ENCODE peak calls at places on chromosomes 13 and 19, in nine cellular contexts. Y is HL-60, M is adrenal gland, W is cardiac muscle cell, Q is pancreas, U is left lung, Z is mammary epithelial cell, L is thoracic aorta, J is GM12865. F is an unnamed sample.

GRCh38 chr13:73967397-73968165 is 166.6 kb downstream of the KLF12 start:
- DNase-seq in Y (no peak), J (peak; percentile 92), Q (no peak), W (no peak), M (no peak), U (no peak), Z (no peak), L (no peak), F (no peak)

GRCh38 chr13:39159393-39159792 is 121.1 kb downstream of the NHLRC3 start:
- DNase-seq in Z (peak; percentile 32), Q (no peak), W (no peak), U (no peak), L (no peak), M (no peak), J (no peak), Y (no peak), F (no peak)

GRCh38 chr19:6276447-6276846 is 3.3 kb downstream of the MLLT1 start:
- DNase-seq in U (no peak), Y (no peak), Q (no peak), M (peak; percentile 54), L (peak; percentile 58), Z (no peak), J (no peak), W (peak; percentile 88), F (no peak)

GRCh38 chr13:25761041-25761440 is 290.8 kb downstream of the SHISA2 start:
- DNase-seq in Y (no peak), J (no peak), M (no peak), Q (no peak), W (no peak), L (no peak), Z (no peak), U (no peak), F (no peak)

GRCh38 chr13:50636007-50636704 is 207.3 kb downstream of the DLEU7 start:
- DNase-seq in Q (no peak), Y (peak; percentile 66), M (peak; percentile 13), L (no peak), W (peak; percentile 68), Z (no peak), J (peak; percentile 37), U (no peak), F (peak; percentile 31)

GRCh38 chr19:51294211-51294976 is 17.1 kb upstream of the IGLON5 start:
- DNase-seq in W (no peak), Z (no peak), U (no peak), M (peak; percentile 11), Y (no peak), J (no peak), L (no peak), Q (no peak), F (no peak)

GRCh38 chr19:57583521-57584416 is at the start of gene ZIK1:
- DNase-seq in M (peak; percentile 93), Z (peak; percentile 67), Y (peak; percentile 91), L (peak; percentile 43), Q (peak; percentile 73), U (peak; percentile 92), J (peak; percentile 95), W (peak; percentile 95), F (no peak)

GRCh38 chr19:46723023-46723461 is 6.1 kb upstream of the PRKD2 start:
- DNase-seq in U (no peak), Z (no peak), M (no peak), L (no peak), J (no peak), W (no peak), Q (no peak), Y (no peak), F (no peak)

GRCh38 chr13:20127563-20128458 is 33.0 kb downstream of the GJA3 start:
- DNase-seq in U (peak; percentile 71), Y (peak; percentile 72), Z (peak; percentile 18), L (no peak), J (peak; percentile 81), Q (peak; percentile 77), W (peak; percentile 65), M (peak; percentile 76), F (peak; percentile 69)

GRCh38 chr19:30897034-30897433 is 452.2 kb downstream of the TSHZ3 start:
- DNase-seq in M (no peak), Y (no peak), W (no peak), U (no peak), L (no peak), Q (no peak), Z (no peak), J (no peak), F (no peak)
- TF ChIP-seq CTCF in M (no peak), Y (no peak), W (no peak), U (no peak), L (no peak), Q (no peak), Z (no peak), J (no peak), F (no peak)

DNA sequence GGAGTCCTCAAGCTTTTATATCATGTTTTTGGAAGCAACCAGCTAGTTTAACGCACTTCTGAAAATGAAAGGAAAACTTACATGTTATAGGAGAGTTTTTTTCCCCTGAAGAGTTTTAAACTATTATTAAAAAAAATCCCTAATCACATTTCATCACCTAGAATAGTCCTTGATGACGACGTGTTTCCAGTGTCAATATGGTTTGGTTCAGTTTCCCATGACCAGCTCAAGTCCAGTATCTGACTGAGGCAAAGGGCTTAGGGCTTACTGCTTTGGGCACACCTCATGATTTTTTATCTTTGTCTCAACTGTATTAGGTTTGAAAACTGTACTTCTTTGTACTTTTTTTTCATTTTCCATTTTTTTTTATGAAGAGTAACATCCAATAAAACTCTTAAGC is 36.1 kb downstream of the URI1 start:
- DNase-seq in L (no peak), Y (no peak), M (no peak), Q (no peak), U (no peak), Z (no peak), J (peak; percentile 8), W (no peak), F (no peak)
- TF ChIP-seq CTCF in L (no peak), Y (no peak), M (no peak), Q (no peak), U (no peak), Z (no peak), J (no peak), W (no peak), F (no peak)

GRCh38 chr13:81051873-81052272 is 710.9 kb upstream of the SPRY2 start:
- DNase-seq in W (peak; percentile 14), Y (no peak), L (no peak), J (no peak), Q (no peak), M (no peak), U (no peak), Z (no peak), F (no peak)
- TF ChIP-seq CTCF in W (no peak), Y (no peak), L (no peak), J (no peak), Q (no peak), M (no peak), U (no peak), Z (peak; percentile 4), F (peak; percentile 30)

DNA sequence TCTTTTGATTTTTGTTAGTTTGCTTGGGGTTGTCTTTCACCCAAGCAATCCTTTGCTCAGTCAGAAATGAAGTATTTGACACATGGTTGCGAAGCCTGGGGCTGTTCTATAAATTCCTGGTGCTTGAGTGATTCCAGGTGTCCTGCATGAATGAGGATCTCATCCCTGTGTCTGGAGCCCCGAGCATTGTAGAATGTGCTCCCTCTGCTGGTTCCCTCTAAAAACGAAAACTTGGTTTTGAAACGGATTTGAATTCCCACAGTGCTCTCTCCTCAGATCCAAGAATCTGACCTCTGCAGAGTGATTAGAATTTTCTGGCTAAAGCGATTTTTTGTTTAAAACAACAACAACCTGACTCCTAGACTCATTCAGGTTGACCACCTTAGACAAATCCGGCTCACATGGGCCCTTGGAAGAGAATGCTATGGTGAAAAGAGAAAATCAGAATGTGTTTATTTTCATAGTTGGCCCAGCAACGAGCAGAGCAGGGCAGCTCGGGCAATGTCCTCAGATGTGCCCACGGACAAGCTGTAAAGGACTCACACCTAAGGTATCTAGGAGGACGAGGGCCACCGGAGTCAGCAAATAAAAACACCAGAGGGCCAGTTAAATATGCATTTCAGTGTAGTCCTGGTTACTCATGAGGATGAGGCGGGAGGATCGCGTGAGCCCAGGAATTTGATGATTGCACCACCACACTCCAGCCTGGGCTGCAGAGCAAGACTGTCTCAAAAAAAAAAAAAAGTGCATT is 8.7 kb upstream of the ATP12A start:
- DNase-seq in W (peak; percentile 91), Y (peak; percentile 23), Z (peak; percentile 87), Q (peak; percentile 23), J (peak; percentile 47), U (peak; percentile 46), M (peak; percentile 52), L (no peak), F (peak; percentile 69)
- TF ChIP-seq CTCF in W (peak; percentile 78), Y (peak; percentile 24), Z (peak; percentile 61), Q (peak; percentile 14), J (peak; percentile 55), U (peak; percentile 48), M (peak; percentile 59), L (peak; percentile 40), F (peak; percentile 49)

DNA sequence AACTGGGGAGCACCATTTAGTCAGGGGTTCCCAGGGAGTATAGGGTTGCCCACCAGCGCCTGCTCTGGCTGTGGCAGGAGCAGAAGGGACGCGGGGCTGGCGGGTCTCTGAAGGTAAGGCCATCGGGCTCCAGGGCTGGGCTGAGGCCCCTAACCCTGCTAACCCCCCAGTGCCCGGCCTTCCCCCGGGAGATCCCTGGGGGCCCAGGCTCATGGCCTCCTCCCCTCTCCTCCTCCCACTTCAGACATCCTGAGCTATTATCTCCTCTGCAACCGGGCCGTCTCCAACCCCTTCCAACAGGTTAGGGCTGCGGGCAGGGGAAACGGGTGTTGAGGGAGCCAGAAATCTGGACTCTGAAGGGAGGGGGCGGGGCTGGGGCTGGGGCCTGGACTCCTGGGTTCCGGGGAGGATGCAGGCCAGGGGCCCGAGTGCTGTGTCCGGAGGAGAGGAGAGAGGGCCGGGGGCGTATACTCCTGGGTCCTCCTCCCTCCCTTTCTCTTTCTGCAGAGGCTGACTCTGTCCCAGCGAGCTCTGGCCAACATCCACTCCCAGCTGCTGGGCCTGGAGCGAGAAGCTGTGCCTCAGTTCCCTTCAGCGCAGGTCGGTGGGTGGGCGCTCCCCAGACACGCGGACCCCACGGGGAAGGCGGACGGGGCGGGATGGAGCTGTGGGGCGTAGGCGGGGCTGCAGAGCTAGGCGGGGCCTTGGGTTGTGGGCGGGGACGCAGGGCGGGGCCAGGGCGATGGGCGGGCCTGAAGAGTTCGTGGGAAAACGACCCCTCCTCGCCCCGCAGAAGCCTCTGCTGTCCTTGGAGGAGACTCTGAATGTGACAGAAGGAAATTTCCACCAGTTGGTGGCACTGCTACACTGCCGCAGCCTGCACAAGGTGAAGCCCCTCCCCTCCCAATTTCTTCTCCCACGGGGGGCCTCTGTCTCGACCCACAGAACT is 15.3 kb downstream of the TTYH1 start:
- DNase-seq in U (no peak), L (no peak), Z (no peak), Y (peak; percentile 22), J (no peak), M (peak; percentile 39), Q (peak; percentile 73), W (peak; percentile 51), F (peak; percentile 77)
- TF ChIP-seq CTCF in U (no peak), L (no peak), Z (no peak), Y (no peak), J (no peak), M (no peak), Q (no peak), W (peak; percentile 8), F (peak; percentile 17)